ENCODE peak calls at places on chromosomes 11 and 22, in four cellular contexts. One of them, this sample, is unnamed.

GRCh38 chr11:2572491-2573239 is 127.1 kb downstream of the KCNQ1OT1 start:
- DNase-seq in stimulated activated CD4-positive, alpha-beta T cell treated with anti-CD3 and anti-CD28 coated beads, Interleukin-1b, Interleukin-23, amount 100 ng/mL, for 4 hours: no peak
- DNase-seq in activated CD8-positive, alpha-beta memory T cell treated with anti-CD3 and anti-CD28 coated beads for 48 hours: no peak
- DNase-seq in GOT3: no peak
- DNase-seq in this sample: no peak

GRCh38 chr11:2892215-2893020 is 6.8 kb upstream of the CDKN1C start:
- DNase-seq in activated CD8-positive, alpha-beta memory T cell treated with anti-CD3 and anti-CD28 coated beads for 48 hours: peak
- DNase-seq in stimulated activated CD4-positive, alpha-beta T cell treated with anti-CD3 and anti-CD28 coated beads, Interleukin-1b, Interleukin-23, amount 100 ng/mL, for 4 hours: peak
- DNase-seq in GOT3: no peak
- DNase-seq in this sample: no peak

GRCh38 chr11:62030071-62030684 is 62.7 kb upstream of the FTH1 start:
- DNase-seq in activated CD8-positive, alpha-beta memory T cell treated with anti-CD3 and anti-CD28 coated beads for 48 hours: no peak
- DNase-seq in GOT3: no peak
- DNase-seq in stimulated activated CD4-positive, alpha-beta T cell treated with anti-CD3 and anti-CD28 coated beads, Interleukin-1b, Interleukin-23, amount 100 ng/mL, for 4 hours: no peak
- DNase-seq in this sample: no peak

GRCh38 chr22:23579280-23579679 is 810 bp downstream of the IGLL1 start:
- DNase-seq in GOT3: no peak
- DNase-seq in stimulated activated CD4-positive, alpha-beta T cell treated with anti-CD3 and anti-CD28 coated beads, Interleukin-1b, Interleukin-23, amount 100 ng/mL, for 4 hours: no peak
- DNase-seq in activated CD8-positive, alpha-beta memory T cell treated with anti-CD3 and anti-CD28 coated beads for 48 hours: no peak
- DNase-seq in this sample: no peak

GRCh38 chr11:122695076-122695620 is 39.6 kb downstream of the UBASH3B start:
- DNase-seq in GOT3: no peak
- DNase-seq in stimulated activated CD4-positive, alpha-beta T cell treated with anti-CD3 and anti-CD28 coated beads, Interleukin-1b, Interleukin-23, amount 100 ng/mL, for 4 hours: no peak
- DNase-seq in activated CD8-positive, alpha-beta memory T cell treated with anti-CD3 and anti-CD28 coated beads for 48 hours: no peak
- DNase-seq in this sample: no peak

GRCh38 chr11:75771646-75772410 is 3.2 kb downstream of the DGAT2 start:
- DNase-seq in GOT3: no peak
- DNase-seq in stimulated activated CD4-positive, alpha-beta T cell treated with anti-CD3 and anti-CD28 coated beads, Interleukin-1b, Interleukin-23, amount 100 ng/mL, for 4 hours: no peak
- DNase-seq in activated CD8-positive, alpha-beta memory T cell treated with anti-CD3 and anti-CD28 coated beads for 48 hours: no peak
- DNase-seq in this sample: no peak

GRCh38 chr11:92206441-92206840 is 18.2 kb upstream of the FAT3 start:
- DNase-seq in stimulated activated CD4-positive, alpha-beta T cell treated with anti-CD3 and anti-CD28 coated beads, Interleukin-1b, Interleukin-23, amount 100 ng/mL, for 4 hours: no peak
- DNase-seq in GOT3: no peak
- DNase-seq in activated CD8-positive, alpha-beta memory T cell treated with anti-CD3 and anti-CD28 coated beads for 48 hours: no peak
- DNase-seq in this sample: no peak

GRCh38 chr22:49780281-49780991 is 47.2 kb downstream of the BRD1 start:
- DNase-seq in activated CD8-positive, alpha-beta memory T cell treated with anti-CD3 and anti-CD28 coated beads for 48 hours: no peak
- DNase-seq in GOT3: no peak
- DNase-seq in stimulated activated CD4-positive, alpha-beta T cell treated with anti-CD3 and anti-CD28 coated beads, Interleukin-1b, Interleukin-23, amount 100 ng/mL, for 4 hours: no peak
- DNase-seq in this sample: no peak

GRCh38 chr11:27216268-27217149 is 146.5 kb downstream of the CCDC34 start:
- DNase-seq in GOT3: no peak
- DNase-seq in activated CD8-positive, alpha-beta memory T cell treated with anti-CD3 and anti-CD28 coated beads for 48 hours: no peak
- DNase-seq in stimulated activated CD4-positive, alpha-beta T cell treated with anti-CD3 and anti-CD28 coated beads, Interleukin-1b, Interleukin-23, amount 100 ng/mL, for 4 hours: no peak
- DNase-seq in this sample: no peak

GRCh38 chr11:8318536-8318935 is 54.9 kb upstream of the LMO1 start:
- DNase-seq in activated CD8-positive, alpha-beta memory T cell treated with anti-CD3 and anti-CD28 coated beads for 48 hours: no peak
- DNase-seq in stimulated activated CD4-positive, alpha-beta T cell treated with anti-CD3 and anti-CD28 coated beads, Interleukin-1b, Interleukin-23, amount 100 ng/mL, for 4 hours: no peak
- DNase-seq in GOT3: no peak
- DNase-seq in this sample: no peak

GRCh38 chr11:102760355-102761035 is 19.9 kb downstream of the MMP10 start:
- DNase-seq in activated CD8-positive, alpha-beta memory T cell treated with anti-CD3 and anti-CD28 coated beads for 48 hours: no peak
- DNase-seq in stimulated activated CD4-positive, alpha-beta T cell treated with anti-CD3 and anti-CD28 coated beads, Interleukin-1b, Interleukin-23, amount 100 ng/mL, for 4 hours: no peak
- DNase-seq in GOT3: no peak
- DNase-seq in this sample: no peak

GRCh38 chr11:15145635-15146034 is 30.9 kb downstream of the INSC start:
- DNase-seq in activated CD8-positive, alpha-beta memory T cell treated with anti-CD3 and anti-CD28 coated beads for 48 hours: no peak
- DNase-seq in GOT3: no peak
- DNase-seq in stimulated activated CD4-positive, alpha-beta T cell treated with anti-CD3 and anti-CD28 coated beads, Interleukin-1b, Interleukin-23, amount 100 ng/mL, for 4 hours: no peak
- DNase-seq in this sample: no peak

GRCh38 chr22:27603111-27603822 is 198.3 kb downstream of the MN1 start:
- DNase-seq in activated CD8-positive, alpha-beta memory T cell treated with anti-CD3 and anti-CD28 coated beads for 48 hours: no peak
- DNase-seq in stimulated activated CD4-positive, alpha-beta T cell treated with anti-CD3 and anti-CD28 coated beads, Interleukin-1b, Interleukin-23, amount 100 ng/mL, for 4 hours: no peak
- DNase-seq in GOT3: no peak
- DNase-seq in this sample: no peak

GRCh38 chr22:44133161-44133560 is 47.6 kb upstream of the PARVG start:
- DNase-seq in GOT3: no peak
- DNase-seq in stimulated activated CD4-positive, alpha-beta T cell treated with anti-CD3 and anti-CD28 coated beads, Interleukin-1b, Interleukin-23, amount 100 ng/mL, for 4 hours: no peak
- DNase-seq in activated CD8-positive, alpha-beta memory T cell treated with anti-CD3 and anti-CD28 coated beads for 48 hours: no peak
- DNase-seq in this sample: no peak

GRCh38 chr11:304061-304506 is 3.5 kb upstream of the IFITM2 start:
- DNase-seq in GOT3: no peak
- DNase-seq in activated CD8-positive, alpha-beta memory T cell treated with anti-CD3 and anti-CD28 coated beads for 48 hours: no peak
- DNase-seq in stimulated activated CD4-positive, alpha-beta T cell treated with anti-CD3 and anti-CD28 coated beads, Interleukin-1b, Interleukin-23, amount 100 ng/mL, for 4 hours: no peak
- DNase-seq in this sample: no peak

GRCh38 chr11:123145220-123145619 is 49.8 kb downstream of the CLMP start:
- DNase-seq in stimulated activated CD4-positive, alpha-beta T cell treated with anti-CD3 and anti-CD28 coated beads, Interleukin-1b, Interleukin-23, amount 100 ng/mL, for 4 hours: no peak
- DNase-seq in GOT3: no peak
- DNase-seq in activated CD8-positive, alpha-beta memory T cell treated with anti-CD3 and anti-CD28 coated beads for 48 hours: no peak
- DNase-seq in this sample: no peak

GRCh38 chr11:19627566-19627965 is 85.1 kb upstream of the NAV2 start:
- DNase-seq in activated CD8-positive, alpha-beta memory T cell treated with anti-CD3 and anti-CD28 coated beads for 48 hours: no peak
- DNase-seq in stimulated activated CD4-positive, alpha-beta T cell treated with anti-CD3 and anti-CD28 coated beads, Interleukin-1b, Interleukin-23, amount 100 ng/mL, for 4 hours: no peak
- DNase-seq in GOT3: no peak
- DNase-seq in this sample: no peak

GRCh38 chr11:8756201-8756600 is 73.6 kb downstream of the RPL27A start:
- DNase-seq in GOT3: no peak
- DNase-seq in activated CD8-positive, alpha-beta memory T cell treated with anti-CD3 and anti-CD28 coated beads for 48 hours: no peak
- DNase-seq in stimulated activated CD4-positive, alpha-beta T cell treated with anti-CD3 and anti-CD28 coated beads, Interleukin-1b, Interleukin-23, amount 100 ng/mL, for 4 hours: no peak
- DNase-seq in this sample: no peak

GRCh38 chr11:1202154-1202775 is 20.6 kb upstream of the MUC5B start:
- DNase-seq in activated CD8-positive, alpha-beta memory T cell treated with anti-CD3 and anti-CD28 coated beads for 48 hours: no peak
- DNase-seq in GOT3: no peak
- DNase-seq in stimulated activated CD4-positive, alpha-beta T cell treated with anti-CD3 and anti-CD28 coated beads, Interleukin-1b, Interleukin-23, amount 100 ng/mL, for 4 hours: no peak
- DNase-seq in this sample: no peak

GRCh38 chr22:45083659-45084305 is 74.0 kb upstream of the PHF21B start:
- DNase-seq in stimulated activated CD4-positive, alpha-beta T cell treated with anti-CD3 and anti-CD28 coated beads, Interleukin-1b, Interleukin-23, amount 100 ng/mL, for 4 hours: no peak
- DNase-seq in GOT3: no peak
- DNase-seq in activated CD8-positive, alpha-beta memory T cell treated with anti-CD3 and anti-CD28 coated beads for 48 hours: no peak
- DNase-seq in this sample: no peak

GRCh38 chr11:134040386-134041297 is 28.2 kb upstream of the JAM3 start:
- DNase-seq in GOT3: no peak
- DNase-seq in activated CD8-positive, alpha-beta memory T cell treated with anti-CD3 and anti-CD28 coated beads for 48 hours: no peak
- DNase-seq in stimulated activated CD4-positive, alpha-beta T cell treated with anti-CD3 and anti-CD28 coated beads, Interleukin-1b, Interleukin-23, amount 100 ng/mL, for 4 hours: no peak
- DNase-seq in this sample: no peak

GRCh38 chr11:11056749-11057471 is 199.1 kb upstream of the ZBED5 start:
- DNase-seq in GOT3: no peak
- DNase-seq in activated CD8-positive, alpha-beta memory T cell treated with anti-CD3 and anti-CD28 coated beads for 48 hours: no peak
- DNase-seq in stimulated activated CD4-positive, alpha-beta T cell treated with anti-CD3 and anti-CD28 coated beads, Interleukin-1b, Interleukin-23, amount 100 ng/mL, for 4 hours: no peak
- DNase-seq in this sample: no peak